ENCODE peak calls at places on chromosome 21, in five cellular contexts. I is A549, H is ovary, M is body of pancreas, F is GM12878. A is an unnamed sample.

GRCh38 chr21:45740088-45740440 is 96.5 kb downstream of the PCBP3 start:
- DNase-seq in M (no peak), F (no peak), H (no peak), I (no peak), A (no peak)

GRCh38 chr21:31872452-31873274 is at the start of gene HUNK:
- DNase-seq in H (peak), M (peak), I (peak), F (no peak), A (peak)

GRCh38 chr21:46120301-46121285 is 22.7 kb downstream of the COL6A2 start:
- DNase-seq in M (peak), F (no peak), I (no peak), H (peak), A (peak)

GRCh38 chr21:43956667-43957030 is 55.5 kb upstream of the TRAPPC10 start:
- DNase-seq in I (peak), M (no peak), F (no peak), H (no peak), A (no peak)

GRCh38 chr21:20040768-20041167 is 957.4 kb upstream of the NCAM2 start:
- DNase-seq in H (no peak), M (no peak), F (no peak), I (no peak), A (no peak)

GRCh38 chr21:41932191-41932575 is 21.6 kb downstream of the C2CD2 start:
- DNase-seq in F (no peak), H (peak), I (peak), M (no peak), A (peak)

GRCh38 chr21:36203603-36203889 is 46.9 kb downstream of the DOP1B start:
- DNase-seq in I (peak), F (peak), H (no peak), M (peak), A (no peak)

GRCh38 chr21:32494946-32495703 is 82.6 kb downstream of the EVA1C start:
- DNase-seq in I (peak), F (no peak), H (no peak), M (no peak), A (no peak)

GRCh38 chr21:25577765-25578069 is 29.6 kb downstream of the MRPL39 start:
- DNase-seq in I (no peak), M (no peak), F (no peak), H (no peak), A (no peak)

GRCh38 chr21:44815852-44816628 is 1.8 kb downstream of the SUMO3 start:
- DNase-seq in M (no peak), F (no peak), H (peak), I (no peak), A (no peak)

GRCh38 chr21:26512664-26513063 is 60.4 kb downstream of the CYYR1 start:
- DNase-seq in H (no peak), F (no peak), M (no peak), I (no peak), A (no peak)

GRCh38 chr21:17513214-17514123 is 626 bp downstream of the CXADR start:
- DNase-seq in F (no peak), H (peak), I (peak), M (peak), A (peak)

GRCh38 chr21:32483293-32483595 is 70.7 kb downstream of the EVA1C start:
- DNase-seq in I (no peak), H (no peak), F (no peak), M (no peak), A (no peak)

GRCh38 chr21:36450511-36450910 is 29.4 kb downstream of the CLDN14 start:
- DNase-seq in F (no peak), H (no peak), I (no peak), M (no peak), A (no peak)

GRCh38 chr21:32958288-32958992 is 67.3 kb upstream of the OLIG2 start:
- DNase-seq in F (no peak), I (no peak), M (no peak), H (no peak), A (no peak)

GRCh38 chr21:42262826-42263225 is 43.9 kb downstream of the ABCG1 start:
- DNase-seq in F (no peak), H (peak), I (peak), M (peak), A (no peak)

GRCh38 chr21:14533555-14534400 is 12.3 kb downstream of the SAMSN1 start:
- DNase-seq in F (peak), H (no peak), M (no peak), I (peak), A (no peak)

GRCh38 chr21:32844653-32845443 is 73.3 kb upstream of the PAXBP1 start:
- DNase-seq in M (no peak), I (peak), H (no peak), F (no peak), A (no peak)

GRCh38 chr21:35840197-35840799 is 220.0 kb downstream of the SETD4 start:
- DNase-seq in F (no peak), H (peak), I (peak), M (peak), A (no peak)

GRCh38 chr21:32547018-32547417 is 38.3 kb downstream of the TCP10L start:
- DNase-seq in I (no peak), F (no peak), H (no peak), M (no peak), A (no peak)

GRCh38 chr21:41653944-41654625 is 112.8 kb downstream of the RIPK4 start:
- DNase-seq in M (peak), I (no peak), H (no peak), F (no peak), A (no peak)

GRCh38 chr21:44548381-44548780 is 2.9 kb downstream of the KRTAP10-2 start:
- DNase-seq in H (no peak), M (no peak), F (no peak), I (no peak), A (no peak)

GRCh38 chr21:45768741-45769049 is 125.2 kb downstream of the PCBP3 start:
- DNase-seq in F (no peak), H (no peak), M (no peak), I (no peak), A (no peak)

GRCh38 chr21:26028183-26028582 is 142.4 kb downstream of the APP start:
- DNase-seq in M (no peak), F (no peak), I (no peak), H (no peak), A (no peak)

GRCh38 chr21:44765231-44766013 is 36.2 kb downstream of the UBE2G2 start:
- DNase-seq in H (no peak), I (no peak), M (no peak), F (no peak), A (peak)

GRCh38 chr21:44994581-44995171 is 54.8 kb downstream of the SLX9 start:
- DNase-seq in I (no peak), H (no peak), M (no peak), F (no peak), A (peak)

DNA sequence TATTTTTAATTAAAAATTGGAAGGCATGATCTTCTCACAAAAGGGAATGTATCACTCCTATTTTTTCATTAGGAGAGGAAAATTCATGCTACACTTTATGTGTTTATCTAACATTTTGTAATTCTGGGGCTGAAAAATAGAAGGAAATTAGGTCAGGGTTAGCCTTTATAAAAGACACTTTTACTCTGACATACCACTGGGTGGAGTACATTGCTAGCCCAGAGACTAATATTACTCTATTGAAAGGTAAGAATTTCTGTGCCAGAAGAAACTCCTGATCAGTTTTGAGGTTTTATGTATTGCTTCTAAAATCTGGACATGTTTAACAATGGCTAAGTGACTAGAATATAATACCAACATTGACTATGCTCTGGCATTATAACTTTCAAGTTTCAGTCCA is 724.6 kb downstream of the USP25 start:
- DNase-seq in F (no peak), I (peak), H (no peak), M (no peak), A (no peak)
- TF ChIP-seq CTCF in F (no peak), I (peak), H (no peak), M (no peak), A (no peak)

DNA sequence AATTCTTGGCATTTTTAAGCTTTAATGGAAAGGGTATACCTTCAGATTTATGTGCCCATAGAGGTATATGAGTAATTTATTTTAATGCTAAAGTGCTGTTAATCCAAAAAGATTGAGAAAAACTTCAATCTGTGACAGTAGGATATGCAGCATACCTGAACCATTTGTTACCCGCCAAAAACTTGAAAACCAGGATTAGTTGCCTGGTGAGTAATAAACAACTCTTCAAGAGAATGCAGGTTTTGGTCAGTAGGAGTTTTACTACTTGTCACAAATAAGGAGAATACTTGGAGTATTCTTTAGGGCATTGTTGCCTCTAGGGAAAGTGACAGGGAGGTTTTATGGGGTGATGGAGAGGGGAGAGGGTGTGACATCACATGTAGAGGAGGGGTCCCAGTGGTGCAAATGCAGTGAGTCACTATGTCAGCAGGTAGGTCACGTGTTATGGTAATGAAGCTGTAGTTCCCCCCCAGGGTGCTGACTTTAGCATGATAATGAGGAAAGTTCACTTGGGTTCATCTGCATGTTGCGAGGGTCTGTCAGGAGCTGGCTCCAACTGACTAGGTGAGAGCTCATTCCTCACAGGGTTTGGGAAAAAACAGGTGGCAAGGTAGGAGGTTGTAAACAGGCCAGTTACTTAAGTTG is 23.1 kb downstream of the USP25 start:
- DNase-seq in F (no peak), M (no peak), I (no peak), H (no peak), A (no peak)
- TF ChIP-seq POLR2A in F (no peak), M (no peak), I (no peak), H (no peak), A (no peak)

DNA sequence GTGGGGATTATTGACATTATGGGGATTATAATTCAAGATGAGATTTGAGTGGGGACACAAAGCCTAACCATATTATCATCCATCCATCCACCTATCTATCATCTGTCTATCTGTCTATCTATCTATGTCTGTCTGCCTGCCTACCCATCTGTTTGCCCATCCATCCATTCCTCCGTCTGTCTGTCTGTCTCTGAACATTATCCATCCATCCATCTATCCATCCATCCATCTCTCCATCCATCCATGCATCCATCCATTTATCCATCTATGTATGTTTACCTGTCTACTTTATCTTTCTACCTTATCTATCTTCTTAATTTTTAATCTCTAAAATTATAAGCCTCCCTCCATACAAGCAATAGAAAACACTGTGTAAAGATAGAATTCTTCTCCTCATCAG is 47.4 kb downstream of the SH3BGR start:
- DNase-seq in M (no peak), I (no peak), H (no peak), F (no peak), A (no peak)
- TF ChIP-seq CTCF in M (no peak), I (no peak), H (no peak), F (no peak), A (no peak)

GRCh38 chr21:29056538-29057050 is 16.9 kb downstream of the CCT8 start:
- DNase-seq in F (no peak), M (no peak), I (no peak), H (no peak), A (no peak)

GRCh38 chr21:29056005-29056404 is 17.4 kb downstream of the CCT8 start:
- DNase-seq in I (peak), M (no peak), F (no peak), H (no peak), A (no peak)

GRCh38 chr21:29053656-29054055 is 19.8 kb downstream of the CCT8 start:
- DNase-seq in H (no peak), M (no peak), I (no peak), F (no peak), A (no peak)

GRCh38 chr21:29053011-29053553 is 20.4 kb downstream of the CCT8 start:
- DNase-seq in M (no peak), H (no peak), F (no peak), I (no peak), A (no peak)

GRCh38 chr21:29055080-29055479 is 18.4 kb downstream of the CCT8 start:
- DNase-seq in M (no peak), F (no peak), H (no peak), I (no peak), A (no peak)
- TF ChIP-seq POLR2A in M (no peak), F (peak), H (no peak), I (no peak), A (no peak)

A was measured in spleen.